ENCODE peak calls at places on chromosomes 2 and 18, in four cellular contexts. D, A, T and R are unnamed samples.

GRCh38 chr2:22450831-22451230 is 934.1 kb upstream of the KLHL29 start:
- DNase-seq in D (no peak), T (no peak), A (no peak), R (no peak)

GRCh38 chr2:107775791-107776190 is 50.9 kb upstream of the RGPD4 start:
- DNase-seq in T (no peak), D (no peak), A (no peak), R (no peak)

GRCh38 chr2:8594731-8595427 is 87.0 kb upstream of the ID2 start:
- DNase-seq in A (peak), T (no peak), D (peak), R (no peak)

GRCh38 chr2:19617251-19617650 is 258.8 kb upstream of the OSR1 start:
- DNase-seq in T (no peak), D (no peak), A (no peak), R (no peak)

GRCh38 chr2:113703404-113704299 is 52.8 kb downstream of the SLC35F5 start:
- DNase-seq in A (no peak), T (no peak), D (no peak), R (no peak)

GRCh38 chr18:54805571-54806334 is 22.5 kb upstream of the RAB27B start:
- DNase-seq in D (no peak), T (no peak), A (peak), R (peak)

GRCh38 chr2:112168422-112169124 is 30.4 kb downstream of the FBLN7 start:
- DNase-seq in D (no peak), A (peak), T (peak), R (no peak)

GRCh38 chr18:9861157-9861556 is 24.6 kb upstream of the TXNDC2 start:
- DNase-seq in T (no peak), D (no peak), A (no peak), R (no peak)

GRCh38 chr2:138275881-138276280 is 225.7 kb upstream of the SPOPL start:
- DNase-seq in A (peak), T (no peak), D (no peak), R (no peak)

GRCh38 chr18:8616026-8616401 is 6.8 kb downstream of the RAB12 start:
- DNase-seq in A (peak), D (no peak), T (no peak), R (no peak)

GRCh38 chr2:102844911-102845310 is 83.1 kb downstream of the TMEM182 start:
- DNase-seq in A (no peak), T (no peak), D (no peak), R (no peak)

GRCh38 chr2:149561309-149561926 is 26.2 kb downstream of the MMADHC start:
- DNase-seq in T (no peak), D (no peak), A (no peak), R (no peak)

GRCh38 chr2:111534816-111535803 is 348.9 kb downstream of the ANAPC1 start:
- DNase-seq in T (no peak), A (peak), D (no peak), R (no peak)

GRCh38 chr2:67760995-67761394 is 301.8 kb downstream of the C1D start:
- DNase-seq in T (no peak), D (no peak), A (no peak), R (no peak)

GRCh38 chr2:155250800-155251199 is 552.3 kb downstream of the KCNJ3 start:
- DNase-seq in T (no peak), A (no peak), D (no peak), R (no peak)

GRCh38 chr2:9770308-9771100 is 72.8 kb upstream of the TAF1B start:
- DNase-seq in T (no peak), A (peak), D (peak), R (no peak)

GRCh38 chr2:101619191-101619591 is 78.3 kb upstream of the MAP4K4 start:
- DNase-seq in A (peak), D (no peak), T (no peak), R (no peak)

GRCh38 chr2:209636066-209636465 is 135.6 kb upstream of the UNC80 start:
- DNase-seq in A (peak), D (no peak), T (no peak), R (no peak)

GRCh38 chr2:220748875-220749479 is 823.1 kb downstream of the EPHA4 start:
- DNase-seq in A (no peak), D (no peak), T (no peak), R (no peak)

GRCh38 chr2:5915926-5916325 is 223.7 kb downstream of the SOX11 start:
- DNase-seq in A (peak), T (no peak), D (no peak), R (no peak)

GRCh38 chr18:5890606-5891360 is 4.5 kb downstream of the TMEM200C start:
- DNase-seq in D (peak), A (peak), T (peak), R (no peak)

GRCh38 chr2:227033471-227034148 is 130.4 kb downstream of the COL4A4 start:
- DNase-seq in A (peak), T (no peak), D (no peak), R (peak)

GRCh38 chr2:55732854-55733253 is 39.2 kb upstream of the PNPT1 start:
- DNase-seq in T (no peak), D (no peak), A (peak), R (no peak)

GRCh38 chr2:24972315-24972958 is 682 bp upstream of the DNAJC27 start:
- DNase-seq in T (peak), A (peak), D (peak), R (no peak)

GRCh38 chr2:241207151-241207550 is 18.7 kb downstream of the ANO7 start:
- DNase-seq in D (no peak), T (no peak), A (no peak), R (no peak)

GRCh38 chr18:70931942-70932814 is 643.3 kb downstream of the SOCS6 start:
- DNase-seq in A (peak), T (no peak), D (no peak), R (no peak)

GRCh38 chr18:8361941-8362471 is 247.2 kb upstream of the RAB12 start:
- DNase-seq in D (no peak), A (no peak), T (no peak), R (no peak)

GRCh38 chr2:217951521-217952247 is 51.1 kb downstream of the TNS1 start:
- DNase-seq in T (no peak), A (no peak), D (peak), R (no peak)

GRCh38 chr2:202790676-202791075 is 80.9 kb downstream of the ICA1L start:
- DNase-seq in D (no peak), T (no peak), A (peak), R (no peak)

GRCh38 chr2:27236626-27237025 is 19.5 kb downstream of the CAD start:
- DNase-seq in A (no peak), T (no peak), D (no peak), R (no peak)

GRCh38 chr2:218448934-218449333 is 30.0 kb downstream of the VIL1 start:
- DNase-seq in A (peak), T (no peak), D (no peak), R (peak)

GRCh38 chr2:156896294-156896693 is 361.2 kb upstream of the GALNT5 start:
- DNase-seq in D (no peak), A (peak), T (no peak), R (peak)

GRCh38 chr2:120442923-120443571 is 97.1 kb downstream of the INHBB start:
- DNase-seq in D (no peak), T (peak), A (no peak), R (no peak)

GRCh38 chr2:219897456-219897855 is 270.0 kb downstream of the SLC4A3 start:
- DNase-seq in D (no peak), T (no peak), A (no peak), R (no peak)

GRCh38 chr2:25155401-25155800 is 13.0 kb downstream of the POMC start:
- DNase-seq in D (no peak), T (no peak), A (no peak), R (no peak)

GRCh38 chr2:57376985-57377384 is 669.6 kb upstream of the VRK2 start:
- DNase-seq in T (no peak), A (no peak), D (no peak), R (no peak)

GRCh38 chr18:79458131-79458838 is 62.6 kb downstream of the NFATC1 start:
- DNase-seq in A (peak), D (peak), T (peak), R (peak)
- H3K4me3 ChIP-seq in A (no peak), D (no peak), T (no peak), R (no peak)

DNA sequence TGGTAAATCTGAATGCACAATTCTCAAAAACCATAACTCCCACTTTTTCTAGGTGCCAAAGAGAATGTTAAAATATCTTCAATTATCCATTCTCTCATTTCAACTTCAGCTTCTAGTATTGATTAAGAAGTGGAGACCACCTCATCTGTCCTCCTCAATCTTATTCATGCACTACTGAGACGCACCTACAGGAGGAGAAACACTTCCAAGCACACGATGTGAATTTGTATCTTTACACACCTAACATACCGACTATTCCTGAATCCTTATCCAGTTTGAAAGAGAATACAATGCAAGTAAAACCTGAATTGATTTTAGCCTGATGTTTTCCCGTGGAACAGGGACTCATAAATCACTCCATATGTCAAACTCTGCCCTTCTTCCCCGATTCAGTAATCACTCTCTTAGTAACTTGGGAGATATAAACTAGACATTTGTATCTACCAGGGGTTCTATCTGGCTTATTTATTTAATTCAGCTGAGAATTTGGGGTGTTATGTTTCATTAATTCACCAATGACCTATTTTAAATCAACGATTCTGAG is 101.0 kb downstream of the MREG start:
- DNase-seq in A (no peak), D (no peak), T (no peak), R (no peak)
- TF ChIP-seq CTCF in A (no peak), D (peak), T (no peak), R (no peak)

GRCh38 chr2:15942711-15943345 is 2.5 kb downstream of the MYCN start:
- DNase-seq in T (peak), A (no peak), D (no peak), R (no peak)

GRCh38 chr2:15944325-15945017 is 4.1 kb downstream of the MYCN start:
- DNase-seq in D (no peak), T (peak), A (no peak), R (no peak)

GRCh38 chr2:15943378-15943851 is 3.1 kb downstream of the MYCN start:
- DNase-seq in A (no peak), D (peak), T (peak), R (no peak)

GRCh38 chr2:15941970-15942710 is 1.8 kb downstream of the MYCN start:
- DNase-seq in A (no peak), T (peak), D (peak), R (no peak)

DNA sequence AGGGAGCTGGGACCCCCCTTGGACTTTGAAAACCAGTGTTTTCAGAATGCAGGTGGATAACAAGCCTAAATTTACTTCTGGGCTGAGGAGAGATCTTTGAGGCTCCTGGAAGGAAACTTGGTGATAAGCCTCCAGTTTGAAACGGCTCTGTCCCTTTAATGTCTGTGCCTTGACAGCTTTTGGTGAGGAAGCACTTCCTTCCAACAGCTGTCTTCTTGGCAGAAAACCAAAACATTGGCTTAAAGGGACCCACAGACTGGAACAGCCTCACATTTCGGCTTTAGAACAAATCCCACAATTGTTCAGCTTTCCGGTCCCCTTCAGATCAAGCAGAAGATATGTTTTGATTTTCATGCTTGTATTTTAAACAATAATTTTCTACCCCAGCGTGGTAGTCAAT is 3.6 kb downstream of the MYCN start:
- DNase-seq in T (peak), A (no peak), D (no peak), R (no peak)
- H3K4me3 ChIP-seq in T (no peak), A (no peak), D (no peak), R (no peak)

GRCh38 chr2:232339121-232340081 is 39.1 kb upstream of the ALPP start:
- DNase-seq in D (peak), T (no peak), A (no peak), R (no peak)
- TF ChIP-seq CTCF in D (no peak), T (no peak), A (no peak), R (peak)

DNA sequence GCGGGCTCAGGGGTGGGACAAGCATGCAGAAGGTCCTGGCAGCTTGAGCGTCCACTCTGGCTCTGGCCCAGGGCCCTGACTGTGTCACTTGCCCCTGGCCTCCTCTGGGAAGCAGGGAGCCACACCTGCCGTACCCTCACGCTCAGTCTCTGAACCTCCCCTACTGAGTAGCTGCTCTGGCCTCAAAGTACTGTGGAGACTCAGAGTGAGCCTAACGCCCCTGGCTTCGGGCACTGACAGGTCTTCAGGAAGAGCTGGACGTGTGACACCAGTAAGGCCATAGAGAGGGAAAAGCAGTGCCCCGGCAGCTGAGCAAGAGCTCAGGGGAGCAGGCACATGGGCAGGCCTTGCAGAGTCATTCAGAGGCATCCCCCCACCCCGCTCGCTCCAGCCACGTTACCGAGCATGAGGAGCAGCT is 73.3 kb downstream of the SFXN5 start:
- DNase-seq in D (no peak), T (peak), A (no peak), R (no peak)
- H3K4me3 ChIP-seq in D (no peak), T (no peak), A (no peak), R (no peak)

GRCh38 chr18:59547691-59548182 is 149.5 kb downstream of the CCBE1 start:
- DNase-seq in D (peak), A (peak), T (no peak), R (no peak)
- TF ChIP-seq CTCF in D (peak), A (no peak), T (no peak), R (no peak)